ENCODE peak calls at places on chromosomes 5 and 9, in ten cellular contexts. U, L, N, F, A, H, I, Z, T and P are unnamed samples.
A peak's percentile ranks its signal among the peaks of the same experiment; 100 is the strongest.

GRCh38 chr9:36928670-36929349 is 105.3 kb downstream of the PAX5 start:
- DNase-seq in U (no peak), L (peak; percentile 5), N (no peak), F (peak; percentile 76), A (no peak), H (no peak), I (peak; percentile 88), Z (no peak), T (no peak), P (no peak)

GRCh38 chr5:54845567-54845941 is 139.8 kb downstream of the ESM1 start:
- DNase-seq in U (no peak), L (no peak), N (no peak), F (peak; percentile 83), A (no peak), H (no peak), I (peak; percentile 56), Z (no peak), T (peak; percentile 74), P (no peak)

GRCh38 chr5:56625577-56625976 is 189.8 kb upstream of the MAP3K1 start:
- DNase-seq in U (no peak), L (peak; percentile 82), N (no peak), F (peak; percentile 87), A (no peak), H (no peak), I (peak; percentile 94), Z (no peak), T (no peak), P (no peak)

GRCh38 chr9:22214497-22215031 is 205.5 kb upstream of the CDKN2B start:
- DNase-seq in U (no peak), L (no peak), N (no peak), F (peak; percentile 53), A (no peak), H (no peak), I (peak; percentile 47), Z (no peak), T (no peak), P (no peak)

GRCh38 chr9:15837079-15837679 is 284.3 kb downstream of the CCDC171 start:
- DNase-seq in U (peak; percentile 53), L (peak; percentile 10), N (peak; percentile 36), F (peak; percentile 70), A (no peak), H (peak; percentile 3), I (peak; percentile 25), Z (no peak), T (peak; percentile 7), P (peak; percentile 70)

GRCh38 chr5:102722930-102723329 is 32.2 kb upstream of the PAM start:
- DNase-seq in U (no peak), L (no peak), N (no peak), F (peak; percentile 74), A (no peak), H (no peak), I (peak; percentile 38), Z (no peak), T (no peak), P (no peak)

GRCh38 chr5:39411051-39411450 is 13.7 kb downstream of the DAB2 start:
- DNase-seq in U (no peak), L (no peak), N (no peak), F (peak; percentile 75), A (no peak), H (no peak), I (peak; percentile 68), Z (no peak), T (no peak), P (no peak)

GRCh38 chr5:123460296-123460729 is 37.1 kb upstream of the CEP120 start:
- DNase-seq in U (no peak), L (no peak), N (peak; percentile 47), F (no peak), A (no peak), H (no peak), I (peak; percentile 22), Z (no peak), T (no peak), P (no peak)

GRCh38 chr9:97283768-97284167 is 23.7 kb upstream of the CCDC180 start:
- DNase-seq in U (no peak), L (no peak), N (no peak), F (no peak), A (no peak), H (no peak), I (no peak), Z (no peak), T (no peak), P (no peak)

GRCh38 chr5:80275347-80275746 is 19.5 kb upstream of the SERINC5 start:
- DNase-seq in U (peak; percentile 40), L (no peak), N (no peak), F (peak; percentile 16), A (no peak), H (no peak), I (peak; percentile 20), Z (no peak), T (peak; percentile 60), P (peak; percentile 67)

GRCh38 chr5:168992687-168993086 is 308.3 kb downstream of the SLIT3 start:
- DNase-seq in U (no peak), L (no peak), N (peak; percentile 22), F (no peak), A (no peak), H (no peak), I (no peak), Z (no peak), T (peak; percentile 68), P (no peak)

GRCh38 chr5:124651663-124652513 is 94.6 kb downstream of the ZNF608 start:
- DNase-seq in U (peak; percentile 11), L (no peak), N (no peak), F (peak; percentile 90), A (peak; percentile 91), H (no peak), I (peak; percentile 69), Z (no peak), T (peak; percentile 93), P (peak; percentile 82)

GRCh38 chr5:76376141-76376900 is 26.8 kb upstream of the IQGAP2 start:
- DNase-seq in U (no peak), L (no peak), N (no peak), F (peak; percentile 32), A (no peak), H (no peak), I (peak; percentile 39), Z (no peak), T (no peak), P (no peak)

GRCh38 chr5:168793844-168794837 is 215.0 kb upstream of the PANK3 start:
- DNase-seq in U (no peak), L (no peak), N (no peak), F (peak; percentile 86), A (no peak), H (no peak), I (peak; percentile 81), Z (peak; percentile 80), T (peak; percentile 57), P (no peak)

GRCh38 chr9:119792242-119792641 is 423.0 kb upstream of the BRINP1 start:
- DNase-seq in U (no peak), L (no peak), N (no peak), F (no peak), A (no peak), H (no peak), I (no peak), Z (no peak), T (no peak), P (no peak)

GRCh38 chr9:105299190-105299854 is 54.9 kb downstream of the SLC44A1 start:
- DNase-seq in U (no peak), L (peak; percentile 68), N (no peak), F (peak; percentile 94), A (no peak), H (no peak), I (peak; percentile 98), Z (no peak), T (peak; percentile 33), P (no peak)

GRCh38 chr9:88578486-88579362 is 43.7 kb downstream of the NXNL2 start:
- DNase-seq in U (peak; percentile 61), L (peak; percentile 56), N (peak; percentile 53), F (peak; percentile 86), A (peak; percentile 92), H (no peak), I (peak; percentile 31), Z (peak; percentile 5), T (peak; percentile 81), P (peak; percentile 59)

GRCh38 chr5:139904566-139905400 is 109.2 kb downstream of the PSD2 start:
- DNase-seq in U (no peak), L (no peak), N (no peak), F (no peak), A (no peak), H (no peak), I (no peak), Z (no peak), T (no peak), P (no peak)

GRCh38 chr5:5602554-5602953 is 180.1 kb downstream of the ICE1 start:
- DNase-seq in U (no peak), L (no peak), N (no peak), F (no peak), A (no peak), H (no peak), I (no peak), Z (no peak), T (no peak), P (no peak)

GRCh38 chr5:175321927-175322532 is 122.0 kb downstream of the DRD1 start:
- DNase-seq in U (peak; percentile 64), L (no peak), N (peak; percentile 16), F (peak; percentile 40), A (no peak), H (no peak), I (peak; percentile 26), Z (no peak), T (no peak), P (peak; percentile 53)

GRCh38 chr9:106785200-106785599 is 77.8 kb upstream of the ZNF462 start:
- DNase-seq in U (no peak), L (no peak), N (no peak), F (no peak), A (no peak), H (no peak), I (no peak), Z (no peak), T (no peak), P (no peak)

GRCh38 chr9:115992834-115993233 is 160.8 kb upstream of the PAPPA start:
- DNase-seq in U (no peak), L (no peak), N (no peak), F (peak; percentile 58), A (no peak), H (no peak), I (peak; percentile 62), Z (no peak), T (no peak), P (no peak)

GRCh38 chr5:45692481-45692880 is 3.7 kb downstream of the HCN1 start:
- DNase-seq in U (no peak), L (no peak), N (no peak), F (no peak), A (no peak), H (no peak), I (no peak), Z (no peak), T (no peak), P (no peak)

GRCh38 chr5:82355921-82356454 is 77.8 kb upstream of the RPS23 start:
- DNase-seq in U (no peak), L (no peak), N (no peak), F (peak; percentile 67), A (no peak), H (no peak), I (peak; percentile 66), Z (no peak), T (no peak), P (no peak)

GRCh38 chr9:91038483-91039124 is 237.0 kb downstream of the SYK start:
- DNase-seq in U (no peak), L (no peak), N (no peak), F (no peak), A (no peak), H (no peak), I (peak; percentile 4), Z (no peak), T (no peak), P (no peak)

GRCh38 chr9:110622368-110622767 is 42.8 kb upstream of the SVEP1 start:
- DNase-seq in U (no peak), L (no peak), N (no peak), F (no peak), A (no peak), H (no peak), I (no peak), Z (no peak), T (no peak), P (no peak)

GRCh38 chr9:93861736-93862358 is 93.3 kb downstream of the BARX1 start:
- DNase-seq in U (no peak), L (no peak), N (no peak), F (no peak), A (no peak), H (no peak), I (no peak), Z (no peak), T (no peak), P (no peak)

GRCh38 chr9:90142580-90142979 is 500.0 kb downstream of the DIRAS2 start:
- DNase-seq in U (peak; percentile 69), L (peak; percentile 6), N (peak; percentile 21), F (peak; percentile 59), A (no peak), H (peak; percentile 4), I (peak; percentile 6), Z (no peak), T (no peak), P (peak; percentile 73)